ENCODE peak calls at places on chromosome 3, in six cellular contexts. Q is head of caudate nucleus, F is T-helper 17 cell, M is fibroblast of mammary gland, Z is stomach, T is heart right ventricle. P is an unnamed sample.

GRCh38 chr3:186361612-186362408 is at the start of gene DGKG:
- DNase-seq in Z (peak; percentile 58), Q (peak; percentile 78), M (no peak), F (no peak), T (peak; percentile 72), P (peak; percentile 31)

GRCh38 chr3:111691293-111691909 is 96.3 kb upstream of the ZBED2 start:
- DNase-seq in M (peak; percentile 66), Q (no peak), Z (no peak), F (no peak), T (no peak), P (peak; percentile 79)

GRCh38 chr3:168850109-168850508 is 754.4 kb upstream of the GOLIM4 start:
- DNase-seq in T (no peak), Z (no peak), F (no peak), Q (no peak), M (no peak), P (no peak)

GRCh38 chr3:4983739-4984510 is 4.7 kb downstream of the BHLHE40 start:
- DNase-seq in F (peak; percentile 80), Q (peak; percentile 16), T (no peak), M (peak; percentile 95), Z (peak; percentile 61), P (peak; percentile 93)

GRCh38 chr3:173977747-173978146 is 580.2 kb downstream of the NLGN1 start:
- DNase-seq in Z (no peak), T (no peak), Q (no peak), F (no peak), M (peak; percentile 60), P (peak; percentile 89)

GRCh38 chr3:184688251-184688851 is 23.5 kb downstream of the MAGEF1 start:
- DNase-seq in Q (no peak), F (no peak), M (peak; percentile 84), Z (no peak), T (no peak), P (peak; percentile 83)

GRCh38 chr3:135995766-135996165 is 30.2 kb downstream of the PPP2R3A start:
- DNase-seq in Q (no peak), Z (no peak), T (no peak), F (no peak), M (peak; percentile 55), P (peak; percentile 48)

GRCh38 chr3:4746241-4746958 is 232.8 kb upstream of the BHLHE40 start:
- DNase-seq in F (no peak), M (peak; percentile 77), Q (no peak), T (peak; percentile 35), Z (no peak), P (peak; percentile 72)

GRCh38 chr3:145807990-145808389 is 353.0 kb downstream of the PLOD2 start:
- DNase-seq in Q (no peak), Z (no peak), M (peak; percentile 54), F (no peak), T (no peak), P (peak; percentile 6)

GRCh38 chr3:9340450-9341009 is 22.3 kb upstream of the THUMPD3 start:
- DNase-seq in F (no peak), M (peak; percentile 93), Z (no peak), Q (no peak), T (no peak), P (peak; percentile 87)

GRCh38 chr3:123618768-123619484 is 34.1 kb upstream of the HACD2 start:
- DNase-seq in F (no peak), T (peak; percentile 67), M (peak; percentile 84), Q (peak; percentile 70), Z (peak; percentile 60), P (peak; percentile 61)

GRCh38 chr3:72938471-72939265 is 50.8 kb downstream of the GXYLT2 start:
- DNase-seq in T (no peak), Z (peak; percentile 37), M (peak; percentile 94), Q (no peak), F (peak; percentile 10), P (peak; percentile 92)

GRCh38 chr3:49805367-49805782 is 2.3 kb downstream of the INKA1 start:
- DNase-seq in Z (peak; percentile 83), F (no peak), Q (peak; percentile 54), M (peak; percentile 93), T (peak; percentile 85), P (peak; percentile 93)

GRCh38 chr3:137767146-137768020 is 3.3 kb downstream of the SOX14 start:
- DNase-seq in M (no peak), F (no peak), Z (no peak), T (no peak), Q (no peak), P (no peak)

GRCh38 chr3:107130089-107130700 is 247.0 kb upstream of the CCDC54 start:
- DNase-seq in Q (no peak), F (no peak), T (no peak), Z (no peak), M (no peak), P (no peak)

GRCh38 chr3:20073683-20074082 is 33.4 kb downstream of the KAT2B start:
- DNase-seq in M (no peak), T (no peak), Z (no peak), F (no peak), Q (no peak), P (no peak)

GRCh38 chr3:13452490-13453335 is 27.4 kb upstream of the HDAC11 start:
- DNase-seq in M (peak; percentile 39), Q (peak; percentile 66), F (peak; percentile 9), Z (no peak), T (no peak), P (peak; percentile 85)

GRCh38 chr3:107826727-107827126 is 264.1 kb downstream of the CD47 start:
- DNase-seq in Q (no peak), Z (no peak), M (no peak), F (no peak), T (peak; percentile 30), P (no peak)

GRCh38 chr3:186254676-186255665 is 107.1 kb downstream of the DGKG start:
- DNase-seq in T (no peak), Z (no peak), F (no peak), Q (peak; percentile 68), M (no peak), P (no peak)

GRCh38 chr3:163946785-163947184 is 1131.5 kb downstream of the SI start:
- DNase-seq in M (no peak), Q (no peak), F (no peak), Z (no peak), T (no peak), P (no peak)

GRCh38 chr3:184314700-184315505 is 497 bp downstream of the EIF4G1 start:
- DNase-seq in Q (peak; percentile 51), M (peak; percentile 75), Z (peak; percentile 83), F (peak; percentile 71), T (peak; percentile 89), P (peak; percentile 90)

GRCh38 chr3:60708191-60708975 is 542.9 kb downstream of the FHIT start:
- DNase-seq in F (no peak), M (peak; percentile 82), T (no peak), Q (no peak), Z (no peak), P (peak; percentile 57)

GRCh38 chr3:159804726-159805410 is 183.8 kb upstream of the IL12A start:
- DNase-seq in F (no peak), Z (peak; percentile 58), T (no peak), M (peak; percentile 91), Q (peak; percentile 91), P (peak; percentile 94)

GRCh38 chr3:16599694-16600093 is 5.5 kb downstream of the DAZL start:
- DNase-seq in T (no peak), Z (no peak), M (no peak), Q (no peak), F (no peak), P (no peak)

GRCh38 chr3:13424111-13424844 is 4.2 kb upstream of the NUP210 start:
- DNase-seq in F (no peak), M (no peak), Q (no peak), T (no peak), Z (no peak), P (no peak)

GRCh38 chr3:46542344-46542743 is 23.8 kb downstream of the LRRC2 start:
- DNase-seq in Q (no peak), M (no peak), Z (no peak), F (no peak), T (no peak), P (peak; percentile 49)

GRCh38 chr3:166785851-166786250 is 594.2 kb downstream of the ZBBX start:
- DNase-seq in F (no peak), Z (no peak), T (no peak), M (no peak), Q (no peak), P (no peak)

GRCh38 chr3:133384331-133385027 is 15.4 kb upstream of the BFSP2 start:
- DNase-seq in Q (peak; percentile 75), M (peak; percentile 43), Z (peak; percentile 70), T (peak; percentile 60), F (no peak), P (peak; percentile 56)

GRCh38 chr3:43288366-43288765 is 2.0 kb downstream of the SNRK start:
- DNase-seq in Z (no peak), Q (no peak), T (no peak), M (peak; percentile 36), F (no peak), P (peak; percentile 67)

GRCh38 chr3:101667331-101667730 is 9.6 kb downstream of the ZBTB11 start:
- DNase-seq in Z (no peak), Q (no peak), T (no peak), M (no peak), F (no peak), P (no peak)

GRCh38 chr3:185029071-185029470 is 123.8 kb downstream of the C3orf70 start:
- DNase-seq in T (no peak), F (no peak), M (no peak), Q (no peak), Z (no peak), P (no peak)

GRCh38 chr3:110576962-110577361 is 494.7 kb upstream of the NECTIN3 start:
- DNase-seq in M (peak; percentile 98), T (no peak), F (no peak), Q (no peak), Z (no peak), P (peak; percentile 96)

GRCh38 chr3:43876648-43877047 is 185.9 kb downstream of the ABHD5 start:
- DNase-seq in T (no peak), F (no peak), M (no peak), Z (no peak), Q (no peak), P (no peak)

GRCh38 chr3:74347563-74348268 is 266.7 kb downstream of the CNTN3 start:
- DNase-seq in M (no peak), F (no peak), Q (no peak), Z (no peak), T (no peak), P (no peak)

GRCh38 chr3:152760024-152760563 is 74.8 kb upstream of the P2RY1 start:
- DNase-seq in Q (no peak), Z (no peak), F (no peak), M (no peak), T (no peak), P (no peak)

GRCh38 chr3:63557912-63558311 is 94.6 kb upstream of the SNTN start:
- DNase-seq in F (no peak), Q (no peak), Z (no peak), M (no peak), T (no peak), P (no peak)

GRCh38 chr3:36525115-36525711 is 144.9 kb downstream of the STAC start:
- DNase-seq in M (peak; percentile 65), T (no peak), Q (peak; percentile 18), Z (no peak), F (no peak), P (peak; percentile 90)

GRCh38 chr3:168977696-168978374 is 685.7 kb downstream of the MECOM start:
- DNase-seq in M (peak; percentile 54), Z (no peak), Q (no peak), T (no peak), F (no peak), P (peak; percentile 59)

GRCh38 chr3:89025185-89025584 is 82.2 kb upstream of the EPHA3 start:
- DNase-seq in F (no peak), M (peak; percentile 2), T (no peak), Z (no peak), Q (no peak), P (peak; percentile 72)

GRCh38 chr3:151011427-151011826 is 38.9 kb upstream of the CLRN1 start:
- DNase-seq in M (peak; percentile 80), F (no peak), Z (no peak), Q (no peak), T (no peak), P (peak; percentile 72)

P was measured in GM23248.